ENCODE peak calls at places on chromosomes 7 and 10, in seven cellular contexts. I, K, T, P, S, E and U are unnamed samples.

GRCh38 chr7:80467069-80467468 is 44.8 kb downstream of the GNAT3 start:
- DNase-seq in I (peak), K (no peak), T (peak), P (no peak), S (no peak), E (no peak), U (peak)

GRCh38 chr7:149884016-149884415 is 10.2 kb downstream of the ATP6V0E2 start:
- DNase-seq in I (no peak), K (peak), T (no peak), P (peak), S (no peak), E (peak), U (no peak)

GRCh38 chr10:51244739-51245138 is 170.5 kb downstream of the PRKG1 start:
- DNase-seq in I (peak), K (no peak), T (peak), P (peak), S (peak), E (no peak), U (peak)

GRCh38 chr10:125348536-125348935 is 188.2 kb upstream of the CTBP2 start:
- DNase-seq in I (no peak), K (no peak), T (no peak), P (no peak), S (no peak), E (no peak), U (no peak)

GRCh38 chr10:75525067-75525466 is 93.6 kb downstream of the LRMDA start:
- DNase-seq in I (no peak), K (no peak), T (no peak), P (no peak), S (no peak), E (no peak), U (no peak)

GRCh38 chr7:14988941-14989340 is 86.4 kb upstream of the DGKB start:
- DNase-seq in I (no peak), K (no peak), T (no peak), P (no peak), S (no peak), E (no peak), U (no peak)

GRCh38 chr10:77236029-77236428 is 401.6 kb downstream of the KCNMA1 start:
- DNase-seq in I (no peak), K (no peak), T (no peak), P (no peak), S (no peak), E (no peak), U (no peak)

GRCh38 chr10:52762088-52762487 is 10.5 kb downstream of the MBL2 start:
- DNase-seq in I (no peak), K (no peak), T (no peak), P (no peak), S (no peak), E (no peak), U (no peak)

GRCh38 chr7:36526720-36527548 is 137.3 kb downstream of the ANLN start:
- DNase-seq in I (peak), K (no peak), T (peak), P (no peak), S (peak), E (no peak), U (peak)

DNA sequence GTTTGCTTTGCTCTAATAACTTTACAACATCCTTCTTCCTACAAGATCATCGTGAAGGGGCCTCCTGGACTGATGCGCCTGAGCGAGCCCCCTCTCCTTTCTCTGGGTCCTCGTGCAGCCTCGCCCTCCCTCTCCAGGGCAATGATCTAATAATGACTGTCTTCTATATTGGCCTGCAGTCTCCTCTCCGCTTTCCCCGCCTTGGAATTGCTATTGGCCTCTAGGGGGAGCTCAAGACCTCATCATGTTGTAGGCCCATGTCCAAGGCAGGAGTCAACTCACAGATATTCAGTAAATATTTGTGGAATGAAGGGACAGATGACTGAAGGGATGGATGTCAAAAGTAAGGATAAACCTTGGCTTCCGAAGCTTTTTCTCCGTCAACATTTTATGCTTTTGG is 1180.3 kb downstream of the TYW1 start:
- DNase-seq in I (peak), K (peak), T (peak), P (peak), S (no peak), E (peak), U (peak)
- TF ChIP-seq CTCF in I (peak), K (peak), T (peak), P (peak), S (peak), E (peak), U (peak)

DNA sequence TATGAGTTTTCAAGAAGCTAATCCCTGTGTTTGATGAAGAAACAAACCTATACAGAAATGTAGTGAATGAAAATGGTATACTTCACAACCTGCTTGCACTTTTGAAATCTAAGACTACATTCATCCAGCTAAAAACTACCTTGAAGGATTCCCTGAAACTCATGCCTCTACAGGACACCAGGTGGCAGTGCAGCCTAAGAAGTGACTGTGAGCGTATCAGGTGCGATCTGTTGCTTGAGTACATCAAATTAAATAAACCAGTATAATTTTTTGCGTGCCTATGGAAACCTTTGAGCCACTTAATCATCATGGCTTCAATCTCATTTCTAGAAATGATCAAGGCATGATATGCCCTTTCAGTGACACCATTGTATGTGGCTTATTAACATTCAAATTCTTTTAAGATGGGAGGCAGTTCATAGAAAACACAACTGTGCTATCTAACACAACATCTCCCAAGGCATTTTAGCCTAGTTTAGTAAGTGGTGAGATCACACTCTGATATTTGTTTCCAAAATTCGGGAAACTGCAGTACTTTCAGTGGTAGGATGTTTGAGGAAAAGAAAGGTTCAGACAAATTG is 57.4 kb downstream of the PPP1R17 start:
- DNase-seq in I (peak), K (peak), T (peak), P (peak), S (peak), E (peak), U (peak)
- TF ChIP-seq CTCF in I (peak), K (peak), T (peak), P (peak), S (peak), E (peak), U (peak)

GRCh38 chr10:22700489-22700888 is 13.9 kb downstream of the PIP4K2A start:
- DNase-seq in I (no peak), K (no peak), T (no peak), P (no peak), S (no peak), E (no peak), U (no peak)

GRCh38 chr10:22699976-22700375 is 14.4 kb downstream of the PIP4K2A start:
- DNase-seq in I (no peak), K (no peak), T (peak), P (no peak), S (no peak), E (peak), U (no peak)

GRCh38 chr10:22697101-22697500 is 17.3 kb downstream of the PIP4K2A start:
- DNase-seq in I (no peak), K (no peak), T (no peak), P (no peak), S (no peak), E (no peak), U (no peak)

GRCh38 chr10:22701132-22701851 is 13.1 kb downstream of the PIP4K2A start:
- DNase-seq in I (no peak), K (no peak), T (no peak), P (no peak), S (no peak), E (no peak), U (no peak)

GRCh38 chr10:22697799-22698198 is 16.6 kb downstream of the PIP4K2A start:
- DNase-seq in I (no peak), K (no peak), T (no peak), P (no peak), S (no peak), E (no peak), U (no peak)
- TF ChIP-seq CTCF in I (no peak), K (no peak), T (no peak), P (no peak), S (no peak), E (no peak), U (no peak)

GRCh38 chr7:73870041-73870492 is 9.1 kb downstream of the TMEM270 start:
- DNase-seq in I (no peak), K (no peak), T (no peak), P (no peak), S (no peak), E (no peak), U (no peak)

GRCh38 chr7:73865738-73866445 is 4.9 kb downstream of the TMEM270 start:
- DNase-seq in I (peak), K (no peak), T (peak), P (peak), S (no peak), E (peak), U (peak)

GRCh38 chr7:73869011-73869785 is 8.2 kb downstream of the TMEM270 start:
- DNase-seq in I (no peak), K (no peak), T (peak), P (no peak), S (no peak), E (no peak), U (no peak)

GRCh38 chr7:73864981-73865711 is 4.2 kb downstream of the TMEM270 start:
- DNase-seq in I (no peak), K (no peak), T (no peak), P (no peak), S (no peak), E (no peak), U (no peak)

DNA sequence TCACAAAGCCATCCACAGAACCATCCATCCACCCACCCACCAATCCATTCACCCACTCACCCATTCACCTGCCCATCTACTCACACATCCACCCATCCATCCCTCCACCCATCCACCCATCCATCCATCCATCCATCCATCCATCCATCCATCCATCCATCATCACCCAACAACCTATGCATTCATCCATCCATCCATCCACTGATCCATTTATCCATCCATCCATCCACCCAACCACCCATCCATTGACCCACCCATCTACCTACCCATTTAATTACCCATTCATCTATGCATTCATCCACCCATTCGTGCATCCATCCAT is 5.4 kb downstream of the TMEM270 start:
- DNase-seq in I (no peak), K (no peak), T (no peak), P (no peak), S (no peak), E (no peak), U (no peak)
- TF ChIP-seq CTCF in I (no peak), K (no peak), T (no peak), P (no peak), S (no peak), E (no peak), U (no peak)